ENCODE peak calls at places on chromosomes 7 and 10, in nine cellular contexts. One of them, this sample, is unnamed.
A peak's percentile ranks its signal among the peaks of the same experiment; 100 is the strongest.

GRCh38 chr7:1536768-1537630 is 6.5 kb downstream of the MAFK start:
- DNase-seq in coronary artery: peak; percentile 99
- DNase-seq in heart right ventricle: peak; percentile 97
- DNase-seq in upper lobe of right lung: peak; percentile 95
- DNase-seq in cardiac muscle cell: peak; percentile 99
- DNase-seq in epithelial cell of esophagus: peak; percentile 96
- DNase-seq in astrocyte of the spinal cord: peak; percentile 99
- DNase-seq in foreskin fibroblast: peak; percentile 98
- DNase-seq in foreskin keratinocyte: peak; percentile 87
- DNase-seq in this sample: peak; percentile 94

GRCh38 chr10:130888493-130888892 is 423.0 kb downstream of the TCERG1L start:
- DNase-seq in coronary artery: no peak
- DNase-seq in upper lobe of right lung: no peak
- DNase-seq in astrocyte of the spinal cord: no peak
- DNase-seq in foreskin keratinocyte: no peak
- DNase-seq in cardiac muscle cell: no peak
- DNase-seq in heart right ventricle: no peak
- DNase-seq in foreskin fibroblast: no peak
- DNase-seq in epithelial cell of esophagus: no peak
- DNase-seq in this sample: no peak

GRCh38 chr10:2886662-2887061 is 180.7 kb upstream of the PFKP start:
- DNase-seq in epithelial cell of esophagus: no peak
- DNase-seq in foreskin fibroblast: no peak
- DNase-seq in upper lobe of right lung: no peak
- DNase-seq in heart right ventricle: no peak
- DNase-seq in astrocyte of the spinal cord: no peak
- DNase-seq in foreskin keratinocyte: no peak
- DNase-seq in coronary artery: no peak
- DNase-seq in cardiac muscle cell: no peak
- DNase-seq in this sample: no peak

GRCh38 chr10:29858352-29859267 is 200.8 kb downstream of the JCAD start:
- DNase-seq in upper lobe of right lung: peak; percentile 82
- DNase-seq in coronary artery: peak; percentile 88
- DNase-seq in astrocyte of the spinal cord: peak; percentile 87
- DNase-seq in epithelial cell of esophagus: peak; percentile 82
- DNase-seq in heart right ventricle: peak; percentile 65
- DNase-seq in foreskin keratinocyte: peak; percentile 74
- DNase-seq in cardiac muscle cell: peak; percentile 66
- DNase-seq in foreskin fibroblast: peak; percentile 81
- DNase-seq in this sample: peak; percentile 83

GRCh38 chr10:69650589-69651261 is 20.7 kb downstream of the FAM241B start:
- DNase-seq in upper lobe of right lung: no peak
- DNase-seq in epithelial cell of esophagus: no peak
- DNase-seq in heart right ventricle: no peak
- DNase-seq in foreskin fibroblast: no peak
- DNase-seq in astrocyte of the spinal cord: peak; percentile 53
- DNase-seq in foreskin keratinocyte: no peak
- DNase-seq in coronary artery: no peak
- DNase-seq in cardiac muscle cell: no peak
- DNase-seq in this sample: no peak

GRCh38 chr7:158741294-158741666 is 36.7 kb upstream of the NCAPG2 start:
- DNase-seq in cardiac muscle cell: no peak
- DNase-seq in coronary artery: no peak
- DNase-seq in heart right ventricle: no peak
- DNase-seq in epithelial cell of esophagus: no peak
- DNase-seq in astrocyte of the spinal cord: no peak
- DNase-seq in foreskin fibroblast: no peak
- DNase-seq in foreskin keratinocyte: no peak
- DNase-seq in upper lobe of right lung: no peak
- DNase-seq in this sample: no peak

GRCh38 chr7:81776159-81776558 is 6.3 kb upstream of the HGF start:
- DNase-seq in epithelial cell of esophagus: no peak
- DNase-seq in coronary artery: no peak
- DNase-seq in foreskin keratinocyte: no peak
- DNase-seq in cardiac muscle cell: peak; percentile 47
- DNase-seq in foreskin fibroblast: no peak
- DNase-seq in heart right ventricle: no peak
- DNase-seq in astrocyte of the spinal cord: peak; percentile 13
- DNase-seq in upper lobe of right lung: no peak
- DNase-seq in this sample: no peak

GRCh38 chr10:60185426-60185825 is 204.2 kb downstream of the ANK3 start:
- DNase-seq in foreskin fibroblast: no peak
- DNase-seq in upper lobe of right lung: no peak
- DNase-seq in foreskin keratinocyte: no peak
- DNase-seq in heart right ventricle: no peak
- DNase-seq in coronary artery: no peak
- DNase-seq in epithelial cell of esophagus: peak; percentile 55
- DNase-seq in cardiac muscle cell: no peak
- DNase-seq in astrocyte of the spinal cord: no peak
- DNase-seq in this sample: no peak

GRCh38 chr10:59830601-59831259 is 75.6 kb downstream of the CCDC6 start:
- DNase-seq in upper lobe of right lung: no peak
- DNase-seq in cardiac muscle cell: peak; percentile 75
- DNase-seq in heart right ventricle: peak; percentile 44
- DNase-seq in foreskin fibroblast: peak; percentile 15
- DNase-seq in coronary artery: no peak
- DNase-seq in epithelial cell of esophagus: peak; percentile 57
- DNase-seq in foreskin keratinocyte: no peak
- DNase-seq in astrocyte of the spinal cord: peak; percentile 59
- DNase-seq in this sample: peak; percentile 65

DNA sequence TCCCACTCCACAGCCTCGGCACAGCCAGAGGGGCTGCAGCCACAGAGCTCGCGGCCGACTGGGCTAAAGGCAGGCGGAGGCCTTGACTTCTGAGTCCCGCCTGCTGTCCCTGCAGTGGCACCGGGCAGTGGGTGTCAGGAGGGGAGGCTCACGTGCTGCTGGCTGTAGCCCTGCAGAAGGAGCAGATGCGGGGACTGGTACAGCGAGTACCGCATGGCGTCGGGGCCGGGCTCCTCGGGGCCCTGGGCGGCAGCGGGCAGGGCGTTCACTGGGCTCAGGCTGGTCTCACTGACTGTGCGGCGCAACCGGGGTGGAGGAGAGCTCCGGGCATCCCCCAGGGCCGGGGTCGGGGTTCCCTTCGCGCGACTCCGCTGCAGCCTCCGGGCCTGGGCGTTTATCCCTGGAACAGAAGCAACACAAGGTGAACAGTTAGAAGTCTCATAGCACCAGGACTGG is 25.6 kb downstream of the PAPOLB start:
- DNase-seq in heart right ventricle: no peak
- DNase-seq in foreskin fibroblast: no peak
- DNase-seq in foreskin keratinocyte: no peak
- DNase-seq in cardiac muscle cell: no peak
- DNase-seq in epithelial cell of esophagus: no peak
- DNase-seq in upper lobe of right lung: peak; percentile 64
- DNase-seq in astrocyte of the spinal cord: no peak
- DNase-seq in coronary artery: peak; percentile 64
- DNase-seq in this sample: no peak
- TF ChIP-seq CTCF in heart right ventricle: no peak
- TF ChIP-seq CTCF in foreskin fibroblast: no peak
- TF ChIP-seq CTCF in foreskin keratinocyte: no peak
- TF ChIP-seq CTCF in cardiac muscle cell: no peak
- TF ChIP-seq CTCF in epithelial cell of esophagus: no peak
- TF ChIP-seq CTCF in upper lobe of right lung: no peak
- TF ChIP-seq CTCF in astrocyte of the spinal cord: no peak
- TF ChIP-seq CTCF in coronary artery: no peak
- TF ChIP-seq CTCF in this sample: no peak

GRCh38 chr10:128860574-128860973 is 606.5 kb upstream of the MGMT start:
- DNase-seq in coronary artery: peak; percentile 31
- DNase-seq in foreskin keratinocyte: peak; percentile 53
- DNase-seq in astrocyte of the spinal cord: no peak
- DNase-seq in foreskin fibroblast: no peak
- DNase-seq in epithelial cell of esophagus: no peak
- DNase-seq in cardiac muscle cell: no peak
- DNase-seq in heart right ventricle: no peak
- DNase-seq in upper lobe of right lung: no peak
- DNase-seq in this sample: no peak

GRCh38 chr10:128863411-128863810 is 603.6 kb upstream of the MGMT start:
- DNase-seq in heart right ventricle: no peak
- DNase-seq in upper lobe of right lung: no peak
- DNase-seq in foreskin fibroblast: no peak
- DNase-seq in cardiac muscle cell: no peak
- DNase-seq in foreskin keratinocyte: no peak
- DNase-seq in epithelial cell of esophagus: no peak
- DNase-seq in coronary artery: no peak
- DNase-seq in astrocyte of the spinal cord: no peak
- DNase-seq in this sample: no peak

GRCh38 chr10:128861018-128861565 is 605.9 kb upstream of the MGMT start:
- DNase-seq in cardiac muscle cell: no peak
- DNase-seq in foreskin fibroblast: no peak
- DNase-seq in astrocyte of the spinal cord: no peak
- DNase-seq in heart right ventricle: no peak
- DNase-seq in upper lobe of right lung: no peak
- DNase-seq in epithelial cell of esophagus: no peak
- DNase-seq in coronary artery: peak; percentile 60
- DNase-seq in foreskin keratinocyte: no peak
- DNase-seq in this sample: no peak

GRCh38 chr10:128855656-128856428 is 611.2 kb upstream of the MGMT start:
- DNase-seq in heart right ventricle: no peak
- DNase-seq in coronary artery: no peak
- DNase-seq in cardiac muscle cell: no peak
- DNase-seq in foreskin fibroblast: no peak
- DNase-seq in foreskin keratinocyte: no peak
- DNase-seq in epithelial cell of esophagus: no peak
- DNase-seq in upper lobe of right lung: no peak
- DNase-seq in astrocyte of the spinal cord: no peak
- DNase-seq in this sample: no peak

GRCh38 chr10:128859738-128860386 is 607.2 kb upstream of the MGMT start:
- DNase-seq in coronary artery: peak; percentile 31
- DNase-seq in upper lobe of right lung: no peak
- DNase-seq in cardiac muscle cell: peak; percentile 55
- DNase-seq in astrocyte of the spinal cord: no peak
- DNase-seq in foreskin fibroblast: no peak
- DNase-seq in heart right ventricle: peak; percentile 49
- DNase-seq in foreskin keratinocyte: peak; percentile 15
- DNase-seq in epithelial cell of esophagus: no peak
- DNase-seq in this sample: peak; percentile 63
- TF ChIP-seq CTCF in coronary artery: no peak
- TF ChIP-seq CTCF in upper lobe of right lung: peak; percentile 61
- TF ChIP-seq CTCF in cardiac muscle cell: peak; percentile 64
- TF ChIP-seq CTCF in astrocyte of the spinal cord: peak; percentile 21
- TF ChIP-seq CTCF in foreskin fibroblast: peak; percentile 9
- TF ChIP-seq CTCF in heart right ventricle: peak; percentile 61
- TF ChIP-seq CTCF in foreskin keratinocyte: peak; percentile 62
- TF ChIP-seq CTCF in epithelial cell of esophagus: peak; percentile 23
- TF ChIP-seq CTCF in this sample: peak; percentile 40

DNA sequence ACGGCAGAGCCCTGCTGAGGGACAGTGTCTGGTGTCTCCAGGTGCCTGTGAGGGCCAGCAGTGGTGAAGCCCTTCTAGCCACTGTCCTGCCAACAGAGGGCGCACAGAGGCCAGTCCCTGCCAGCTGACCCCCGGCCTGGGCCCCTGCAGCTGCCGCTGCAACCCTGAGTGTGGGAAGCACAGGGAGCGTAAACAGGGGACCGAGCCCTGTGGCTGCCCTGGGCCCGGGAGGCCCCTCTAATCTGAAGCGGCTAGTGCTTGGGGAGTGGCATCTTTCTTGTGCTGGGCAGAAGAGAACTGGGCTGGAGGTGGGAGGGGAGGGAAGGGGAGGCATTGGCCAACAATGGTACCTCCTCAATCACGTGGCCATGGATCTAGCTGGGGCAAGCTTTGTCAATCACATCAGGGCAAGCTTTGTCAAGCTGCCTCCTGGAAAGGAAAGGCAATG is 34.6 kb downstream of the TRIM8 start:
- DNase-seq in upper lobe of right lung: peak; percentile 87
- DNase-seq in epithelial cell of esophagus: peak; percentile 58
- DNase-seq in astrocyte of the spinal cord: peak; percentile 56
- DNase-seq in foreskin fibroblast: no peak
- DNase-seq in coronary artery: no peak
- DNase-seq in heart right ventricle: peak; percentile 63
- DNase-seq in cardiac muscle cell: peak; percentile 74
- DNase-seq in foreskin keratinocyte: peak; percentile 35
- DNase-seq in this sample: peak; percentile 63
- TF ChIP-seq CTCF in upper lobe of right lung: peak; percentile 68
- TF ChIP-seq CTCF in epithelial cell of esophagus: peak; percentile 61
- TF ChIP-seq CTCF in astrocyte of the spinal cord: peak; percentile 82
- TF ChIP-seq CTCF in foreskin fibroblast: peak; percentile 90
- TF ChIP-seq CTCF in coronary artery: peak; percentile 20
- TF ChIP-seq CTCF in heart right ventricle: peak; percentile 78
- TF ChIP-seq CTCF in cardiac muscle cell: peak; percentile 84
- TF ChIP-seq CTCF in foreskin keratinocyte: peak; percentile 66
- TF ChIP-seq CTCF in this sample: peak; percentile 66

GRCh38 chr7:118259115-118259514 is 34.6 kb downstream of the ANKRD7 start:
- DNase-seq in coronary artery: no peak
- DNase-seq in foreskin fibroblast: no peak
- DNase-seq in astrocyte of the spinal cord: peak; percentile 11
- DNase-seq in cardiac muscle cell: peak; percentile 1
- DNase-seq in foreskin keratinocyte: no peak
- DNase-seq in heart right ventricle: no peak
- DNase-seq in epithelial cell of esophagus: peak; percentile 9
- DNase-seq in upper lobe of right lung: no peak
- DNase-seq in this sample: no peak
- TF ChIP-seq CTCF in coronary artery: no peak
- TF ChIP-seq CTCF in foreskin fibroblast: no peak
- TF ChIP-seq CTCF in astrocyte of the spinal cord: peak; percentile 15
- TF ChIP-seq CTCF in cardiac muscle cell: no peak
- TF ChIP-seq CTCF in foreskin keratinocyte: peak; percentile 52
- TF ChIP-seq CTCF in heart right ventricle: peak; percentile 24
- TF ChIP-seq CTCF in epithelial cell of esophagus: no peak
- TF ChIP-seq CTCF in upper lobe of right lung: peak; percentile 22
- TF ChIP-seq CTCF in this sample: peak; percentile 47

DNA sequence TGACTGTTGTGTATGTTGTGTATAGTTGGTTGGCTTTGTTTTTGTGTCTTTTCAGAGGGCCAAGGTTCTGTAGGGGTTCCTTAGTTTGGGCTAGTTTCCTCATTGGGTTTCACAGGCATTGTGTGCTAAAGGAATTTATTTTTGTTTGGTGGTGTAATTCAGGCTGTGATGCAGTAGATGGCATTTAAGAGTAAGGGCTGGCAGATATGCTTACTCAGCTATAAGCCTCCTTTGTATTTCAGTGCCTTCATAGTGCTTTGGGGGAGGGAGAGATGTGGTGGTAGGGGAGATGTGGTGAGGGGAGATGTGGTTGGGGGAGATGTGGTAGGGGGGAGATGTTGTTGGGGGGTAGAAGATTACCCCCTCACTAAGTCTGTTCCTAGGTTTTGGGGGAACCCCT is 91.7 kb downstream of the SLC25A40 start:
- DNase-seq in foreskin keratinocyte: no peak
- DNase-seq in foreskin fibroblast: no peak
- DNase-seq in astrocyte of the spinal cord: no peak
- DNase-seq in cardiac muscle cell: peak; percentile 2
- DNase-seq in coronary artery: no peak
- DNase-seq in upper lobe of right lung: no peak
- DNase-seq in epithelial cell of esophagus: peak; percentile 15
- DNase-seq in heart right ventricle: no peak
- DNase-seq in this sample: peak; percentile 11
- TF ChIP-seq CTCF in foreskin keratinocyte: peak; percentile 45
- TF ChIP-seq CTCF in foreskin fibroblast: no peak
- TF ChIP-seq CTCF in astrocyte of the spinal cord: peak; percentile 16
- TF ChIP-seq CTCF in cardiac muscle cell: no peak
- TF ChIP-seq CTCF in coronary artery: no peak
- TF ChIP-seq CTCF in upper lobe of right lung: no peak
- TF ChIP-seq CTCF in epithelial cell of esophagus: no peak
- TF ChIP-seq CTCF in heart right ventricle: no peak
- TF ChIP-seq CTCF in this sample: no peak

GRCh38 chr7:135353832-135354231 is 120.2 kb downstream of the STRA8 start:
- DNase-seq in upper lobe of right lung: no peak
- DNase-seq in foreskin fibroblast: no peak
- DNase-seq in epithelial cell of esophagus: peak; percentile 14
- DNase-seq in heart right ventricle: no peak
- DNase-seq in foreskin keratinocyte: no peak
- DNase-seq in cardiac muscle cell: peak; percentile 16
- DNase-seq in astrocyte of the spinal cord: no peak
- DNase-seq in coronary artery: no peak
- DNase-seq in this sample: peak; percentile 16
- TF ChIP-seq CTCF in upper lobe of right lung: no peak
- TF ChIP-seq CTCF in foreskin fibroblast: no peak
- TF ChIP-seq CTCF in epithelial cell of esophagus: no peak
- TF ChIP-seq CTCF in heart right ventricle: no peak
- TF ChIP-seq CTCF in foreskin keratinocyte: no peak
- TF ChIP-seq CTCF in cardiac muscle cell: no peak
- TF ChIP-seq CTCF in astrocyte of the spinal cord: no peak
- TF ChIP-seq CTCF in coronary artery: no peak
- TF ChIP-seq CTCF in this sample: no peak

GRCh38 chr7:23712368-23713284 is 2.6 kb downstream of the STK31 start:
- DNase-seq in foreskin fibroblast: peak; percentile 43
- DNase-seq in coronary artery: no peak
- DNase-seq in heart right ventricle: no peak
- DNase-seq in cardiac muscle cell: peak; percentile 77
- DNase-seq in foreskin keratinocyte: peak; percentile 74
- DNase-seq in epithelial cell of esophagus: peak; percentile 69
- DNase-seq in astrocyte of the spinal cord: peak; percentile 76
- DNase-seq in upper lobe of right lung: no peak
- DNase-seq in this sample: peak; percentile 69
- TF ChIP-seq CTCF in foreskin fibroblast: peak; percentile 32
- TF ChIP-seq CTCF in coronary artery: peak; percentile 26
- TF ChIP-seq CTCF in heart right ventricle: peak; percentile 64
- TF ChIP-seq CTCF in cardiac muscle cell: peak; percentile 48
- TF ChIP-seq CTCF in foreskin keratinocyte: peak; percentile 88
- TF ChIP-seq CTCF in epithelial cell of esophagus: peak; percentile 43
- TF ChIP-seq CTCF in astrocyte of the spinal cord: peak; percentile 38
- TF ChIP-seq CTCF in upper lobe of right lung: peak; percentile 65
- TF ChIP-seq CTCF in this sample: peak; percentile 52